ENCODE peak calls at places on chromosomes 3 and 15, in six cellular contexts. Z is endothelial cell of umbilical vein, T is GM12878, Y is A549, H is HepG2, V is K562. L is an unnamed sample.
A peak's percentile ranks its signal among the peaks of the same experiment; 100 is the strongest.

GRCh38 chr15:50224606-50225005 is 40.9 kb downstream of the HDC start:
- DNase-seq in Z (no peak), T (no peak), Y (no peak), H (no peak), V (no peak), L (peak; percentile 34)

GRCh38 chr3:42839616-42840015 is 30.4 kb downstream of the ACKR2 start:
- DNase-seq in Z (peak; percentile 67), T (peak; percentile 45), Y (peak; percentile 62), H (peak; percentile 73), V (peak; percentile 77), L (peak; percentile 61)

GRCh38 chr3:159996018-159996417 is 7.4 kb downstream of the IL12A start:
- DNase-seq in Z (no peak), T (no peak), Y (no peak), H (no peak), V (no peak), L (no peak)

GRCh38 chr3:195182470-195182795 is 88.5 kb downstream of the XXYLT1 start:
- DNase-seq in Z (peak; percentile 96), T (no peak), Y (no peak), H (no peak), V (peak; percentile 28), L (peak; percentile 88)

GRCh38 chr3:81451611-81452010 is 309.8 kb downstream of the GBE1 start:
- DNase-seq in Z (peak; percentile 44), T (no peak), Y (no peak), H (no peak), V (no peak), L (no peak)

GRCh38 chr3:196179380-196180308 is 31.6 kb downstream of the ZDHHC19 start:
- DNase-seq in Z (peak; percentile 25), T (peak; percentile 98), Y (no peak), H (no peak), V (peak; percentile 74), L (peak; percentile 92)

GRCh38 chr15:72796515-72797337 is 13.2 kb upstream of the ADPGK start:
- DNase-seq in Z (peak; percentile 2), T (no peak), Y (peak; percentile 82), H (no peak), V (peak; percentile 79), L (peak; percentile 62)

GRCh38 chr3:128382221-128382807 is 84.4 kb downstream of the DNAJB8 start:
- DNase-seq in Z (peak; percentile 19), T (no peak), Y (no peak), H (no peak), V (no peak), L (no peak)

GRCh38 chr3:23916152-23916885 is 471 bp downstream of the NKIRAS1 start:
- DNase-seq in Z (no peak), T (no peak), Y (no peak), H (no peak), V (peak; percentile 52), L (no peak)

GRCh38 chr3:123369085-123369484 is 79.8 kb downstream of the ADCY5 start:
- DNase-seq in Z (no peak), T (no peak), Y (no peak), H (no peak), V (no peak), L (no peak)

GRCh38 chr15:90221251-90221900 is 12.4 kb downstream of the CIB1 start:
- DNase-seq in Z (peak; percentile 70), T (no peak), Y (peak; percentile 95), H (peak; percentile 67), V (peak; percentile 45), L (peak; percentile 75)

GRCh38 chr3:192296845-192297244 is 430.5 kb downstream of the FGF12 start:
- DNase-seq in Z (no peak), T (no peak), Y (no peak), H (no peak), V (no peak), L (no peak)

GRCh38 chr3:186489507-186489906 is 54.7 kb downstream of the CRYGS start:
- DNase-seq in Z (no peak), T (no peak), Y (no peak), H (no peak), V (no peak), L (no peak)

GRCh38 chr3:169769287-169770181 is at the start of gene ACTRT3:
- DNase-seq in Z (peak; percentile 69), T (no peak), Y (peak; percentile 33), H (peak; percentile 39), V (no peak), L (peak; percentile 11)

GRCh38 chr15:47932829-47933696 is 187.7 kb upstream of the SLC24A5 start:
- DNase-seq in Z (no peak), T (no peak), Y (no peak), H (no peak), V (no peak), L (no peak)

GRCh38 chr3:170502297-170502696 is 83.6 kb downstream of the SLC7A14 start:
- DNase-seq in Z (no peak), T (no peak), Y (no peak), H (no peak), V (no peak), L (no peak)

GRCh38 chr15:77107531-77108355 is 36.8 kb upstream of the TSPAN3 start:
- DNase-seq in Z (peak; percentile 53), T (no peak), Y (peak; percentile 60), H (peak; percentile 41), V (peak; percentile 37), L (peak; percentile 67)

GRCh38 chr3:111570404-111571030 is 24.6 kb downstream of the ZBED2 start:
- DNase-seq in Z (no peak), T (no peak), Y (no peak), H (no peak), V (no peak), L (no peak)

GRCh38 chr15:101187820-101188516 is 63.9 kb downstream of the CHSY1 start:
- DNase-seq in Z (peak; percentile 88), T (peak; percentile 90), Y (no peak), H (no peak), V (no peak), L (no peak)

DNA sequence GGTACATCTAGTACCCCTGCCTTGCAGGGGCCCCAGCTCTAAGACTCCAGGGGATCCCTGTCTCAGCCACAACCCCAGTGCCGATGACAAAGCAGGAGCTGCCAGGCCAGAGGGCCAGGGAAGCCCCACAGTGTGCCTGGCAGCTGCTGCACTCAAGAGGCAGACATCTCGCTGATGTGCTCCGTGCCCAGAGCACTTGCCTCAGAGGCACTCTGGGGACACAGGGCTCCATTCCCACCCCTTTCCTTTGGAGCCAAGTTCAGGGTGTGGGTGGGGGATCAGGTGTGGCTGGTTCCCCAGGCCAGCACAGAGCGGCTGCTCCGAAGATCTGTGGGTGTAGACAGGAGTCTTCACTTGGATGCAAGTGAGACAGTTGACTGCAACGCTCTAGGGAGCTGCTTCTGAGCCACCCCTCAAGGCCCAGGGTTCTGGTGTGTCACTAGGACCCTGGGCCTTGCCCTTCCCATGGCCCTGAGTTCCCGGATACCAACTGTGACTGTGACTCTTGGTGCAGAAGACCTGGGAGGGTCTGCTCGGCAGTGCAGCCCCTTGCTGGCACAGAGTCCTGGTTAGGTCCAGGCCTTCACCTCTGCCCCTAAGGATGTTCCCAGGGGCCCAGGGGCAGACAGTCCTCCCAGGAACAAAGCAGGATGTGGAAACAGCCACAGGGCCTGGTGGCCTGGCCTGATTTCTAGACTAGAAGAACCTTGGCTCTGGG is 2.6 kb downstream of the NT5DC2 start:
- DNase-seq in Z (no peak), T (no peak), Y (no peak), H (no peak), V (no peak), L (no peak)
- H3K4me3 ChIP-seq in Z (no peak overlapping the region), T (no peak overlapping the region), Y (no peak overlapping the region), H (no peak overlapping the region), V (no peak overlapping the region), L (peak overlapping the region; percentile 82)

DNA sequence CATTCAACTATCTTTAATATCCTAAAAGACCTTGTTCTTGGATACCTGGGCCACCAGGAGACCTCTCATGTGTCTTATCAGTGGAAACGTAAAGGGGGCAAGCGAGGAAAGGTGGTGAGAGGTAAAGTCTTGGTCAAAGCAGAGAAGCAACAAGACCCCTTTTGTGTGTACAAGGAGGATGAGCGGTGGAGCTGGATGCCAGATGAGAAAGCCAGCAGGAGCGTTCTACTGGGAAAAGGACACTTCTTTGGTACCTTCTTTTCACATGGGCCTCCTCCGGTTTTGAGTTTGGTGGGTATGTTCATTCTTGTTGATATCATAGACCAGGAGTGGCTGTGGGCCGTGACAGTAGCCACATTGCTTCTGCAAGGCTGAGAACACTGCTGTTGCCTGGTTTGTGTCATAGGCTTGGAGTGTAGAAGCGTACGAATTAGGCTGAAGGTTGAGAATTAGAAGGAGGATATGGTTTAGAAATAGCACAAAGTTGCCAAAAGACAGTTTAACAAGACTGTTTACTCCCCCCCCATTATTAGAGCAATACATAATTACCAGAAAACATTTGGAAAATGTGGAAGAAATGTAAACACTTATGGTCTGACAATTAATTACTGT is 46.8 kb upstream of the VILL start:
- DNase-seq in Z (no peak), T (no peak), Y (no peak), H (no peak), V (no peak), L (no peak)
- TF ChIP-seq MYC in Z (no peak), T (no peak), Y (no peak), H (no peak), V (no peak), L (no peak)

GRCh38 chr3:66468016-66468735 is 32.6 kb downstream of the LRIG1 start:
- DNase-seq in Z (no peak), T (no peak), Y (no peak), H (no peak), V (no peak), L (no peak)

GRCh38 chr3:66464512-66464894 is 36.3 kb downstream of the LRIG1 start:
- DNase-seq in Z (no peak), T (no peak), Y (no peak), H (no peak), V (no peak), L (peak; percentile 11)

GRCh38 chr3:66465034-66465433 is 35.8 kb downstream of the LRIG1 start:
- DNase-seq in Z (no peak), T (no peak), Y (no peak), H (no peak), V (no peak), L (no peak)

GRCh38 chr3:66465587-66465986 is 35.2 kb downstream of the LRIG1 start:
- DNase-seq in Z (no peak), T (no peak), Y (no peak), H (no peak), V (no peak), L (no peak)

DNA sequence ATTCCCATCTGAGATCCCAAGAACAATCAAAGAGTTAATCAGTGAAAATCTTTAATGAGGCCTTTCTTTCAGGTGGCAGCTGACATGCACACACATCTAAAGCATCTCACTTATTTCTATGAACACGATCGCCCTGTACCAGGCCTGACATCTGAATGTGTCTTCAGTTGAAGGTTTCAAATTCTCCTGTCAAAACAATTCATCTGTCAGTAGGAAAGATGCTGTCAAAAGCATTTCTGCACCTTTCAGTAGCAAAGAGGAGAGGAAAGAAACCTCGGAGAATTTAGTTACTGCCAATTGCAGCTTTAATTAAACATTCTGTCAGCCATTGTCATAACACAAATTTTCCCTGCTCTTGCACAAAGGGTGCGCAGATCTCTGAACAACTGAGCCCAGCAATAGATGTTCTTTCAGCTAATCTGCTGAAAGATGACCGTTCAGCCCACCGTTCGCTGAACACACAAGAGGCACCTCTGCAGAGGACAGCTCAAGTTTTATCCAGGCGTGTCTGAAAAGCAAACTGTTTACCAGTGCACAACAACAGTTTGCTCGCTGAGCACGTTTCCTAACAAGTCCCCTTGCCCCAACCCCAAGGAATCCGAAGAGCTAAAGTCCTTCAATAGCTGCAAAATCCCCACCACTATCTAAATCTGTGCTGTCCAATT is 34.1 kb downstream of the LRIG1 start:
- DNase-seq in Z (no peak), T (no peak), Y (no peak), H (no peak), V (no peak), L (no peak)
- H3K4me3 ChIP-seq in Z (no peak overlapping the region), T (no peak overlapping the region), Y (no peak overlapping the region), H (no peak overlapping the region), V (no peak overlapping the region), L (no peak overlapping the region)

GRCh38 chr3:99400352-99400751 is 238.0 kb upstream of the COL8A1 start:
- DNase-seq in Z (no peak), T (no peak), Y (no peak), H (no peak), V (no peak), L (no peak)

GRCh38 chr3:99407257-99407656 is 231.1 kb upstream of the COL8A1 start:
- DNase-seq in Z (no peak), T (no peak), Y (no peak), H (no peak), V (no peak), L (no peak)

GRCh38 chr3:99402755-99403154 is 235.6 kb upstream of the COL8A1 start:
- DNase-seq in Z (no peak), T (no peak), Y (no peak), H (no peak), V (no peak), L (no peak)
- TF ChIP-seq MYC in Z (no peak), T (no peak), Y (no peak), H (no peak), V (no peak), L (no peak)